ENCODE peak calls at places on chromosome 20, in five cellular contexts. C is HEK293T, A is GM12878, J is H1, Q is HepG2. R is an unnamed sample.

GRCh38 chr20:36818831-36819230 is 45.3 kb upstream of the DSN1 start:
- DNase-seq in C (no peak), A (no peak), J (no peak), Q (no peak), R (no peak)

GRCh38 chr20:12153616-12154015 is 235.9 kb downstream of the BTBD3 start:
- DNase-seq in C (no peak), A (no peak), J (no peak), Q (no peak), R (no peak)

GRCh38 chr20:5734559-5735137 is 15.6 kb upstream of the SHLD1 start:
- DNase-seq in C (no peak), A (no peak), J (no peak), Q (no peak), R (no peak)

GRCh38 chr20:57433658-57434389 is 42.6 kb downstream of the RBM38 start:
- DNase-seq in C (no peak), A (no peak), J (no peak), Q (no peak), R (no peak)

GRCh38 chr20:24157213-24157612 is 168.6 kb upstream of the GGTLC1 start:
- DNase-seq in C (no peak), A (peak; percentile 1), J (no peak), Q (no peak), R (no peak)

GRCh38 chr20:37627060-37627766 is 66.6 kb upstream of the CTNNBL1 start:
- DNase-seq in C (peak; percentile 69), A (no peak), J (peak; percentile 17), Q (peak; percentile 61), R (peak; percentile 50)

GRCh38 chr20:62475027-62475818 is 572 bp downstream of the GATA5 start:
- DNase-seq in C (no peak), A (no peak), J (no peak), Q (no peak), R (no peak)

GRCh38 chr20:34907616-34908469 is 31.4 kb downstream of the ACSS2 start:
- DNase-seq in C (no peak), A (no peak), J (no peak), Q (peak; percentile 26), R (no peak)

GRCh38 chr20:53900380-53900999 is 169.9 kb downstream of the BCAS1 start:
- DNase-seq in C (no peak), A (no peak), J (no peak), Q (no peak), R (no peak)

GRCh38 chr20:2137552-2138201 is 36.0 kb downstream of the STK35 start:
- DNase-seq in C (no peak), A (no peak), J (no peak), Q (no peak), R (no peak)

GRCh38 chr20:24698189-24698588 is 228.8 kb downstream of the SYNDIG1 start:
- DNase-seq in C (no peak), A (no peak), J (no peak), Q (no peak), R (no peak)

GRCh38 chr20:56760610-56761009 is 131.5 kb downstream of the TFAP2C start:
- DNase-seq in C (no peak), A (no peak), J (no peak), Q (no peak), R (no peak)

GRCh38 chr20:52984451-52984810 is 12.3 kb downstream of the TSHZ2 start:
- DNase-seq in C (no peak), A (no peak), J (no peak), Q (no peak), R (no peak)

GRCh38 chr20:1377984-1378742 is 14.7 kb downstream of the FKBP1A start:
- DNase-seq in C (no peak), A (no peak), J (no peak), Q (peak; percentile 48), R (no peak)

GRCh38 chr20:2771631-2772080 is 28.8 kb downstream of the CPXM1 start:
- DNase-seq in C (no peak), A (no peak), J (no peak), Q (peak; percentile 26), R (no peak)

GRCh38 chr20:58081842-58082241 is 146.6 kb downstream of the ANKRD60 start:
- DNase-seq in C (no peak), A (no peak), J (no peak), Q (no peak), R (no peak)

GRCh38 chr20:53738039-53738944 is 144.7 kb upstream of the ZNF217 start:
- DNase-seq in C (peak; percentile 67), A (no peak), J (peak; percentile 49), Q (peak; percentile 88), R (peak; percentile 81)

GRCh38 chr20:9837634-9838033 is 1.2 kb downstream of the PAK5 start:
- DNase-seq in C (no peak), A (no peak), J (no peak), Q (no peak), R (no peak)

GRCh38 chr20:38315290-38315966 is 11.5 kb downstream of the BPI start:
- DNase-seq in C (no peak), A (no peak), J (no peak), Q (no peak), R (no peak)

GRCh38 chr20:61756966-61757677 is 308.6 kb downstream of the TAF4 start:
- DNase-seq in C (no peak), A (no peak), J (no peak), Q (no peak), R (no peak)

GRCh38 chr20:52972965-52973819 is 1.0 kb downstream of the TSHZ2 start:
- DNase-seq in C (peak; percentile 42), A (no peak), J (no peak), Q (no peak), R (no peak)

GRCh38 chr20:18985551-18985950 is 172.0 kb downstream of the SCP2D1 start:
- DNase-seq in C (no peak), A (no peak), J (no peak), Q (no peak), R (no peak)

GRCh38 chr20:42986143-42986773 is 203.4 kb downstream of the PTPRT start:
- DNase-seq in C (no peak), A (no peak), J (no peak), Q (peak; percentile 61), R (no peak)

GRCh38 chr20:13788167-13788834 is 3.5 kb downstream of the NDUFAF5 start:
- DNase-seq in C (peak; percentile 54), A (peak; percentile 21), J (no peak), Q (peak; percentile 88), R (peak; percentile 25)

GRCh38 chr20:59559024-59559817 is 45.1 kb upstream of the PHACTR3 start:
- DNase-seq in C (no peak), A (no peak), J (no peak), Q (no peak), R (no peak)

GRCh38 chr20:46023148-46023484 is 5.9 kb upstream of the SLC12A5 start:
- DNase-seq in C (no peak), A (no peak), J (no peak), Q (no peak), R (no peak)

GRCh38 chr20:6173481-6173880 is 50.7 kb upstream of the FERMT1 start:
- DNase-seq in C (no peak), A (no peak), J (no peak), Q (no peak), R (no peak)

GRCh38 chr20:47535088-47535487 is 33.4 kb downstream of the NCOA3 start:
- DNase-seq in C (peak; percentile 19), A (no peak), J (peak; percentile 50), Q (peak; percentile 41), R (peak; percentile 52)

GRCh38 chr20:270517-270916 is 13.0 kb downstream of the DEFB132 start:
- DNase-seq in C (no peak), A (no peak), J (no peak), Q (no peak), R (no peak)

GRCh38 chr20:272718-273117 is 15.2 kb downstream of the DEFB132 start:
- DNase-seq in C (no peak), A (no peak), J (no peak), Q (no peak), R (no peak)

GRCh38 chr20:273884-274283 is 16.4 kb downstream of the DEFB132 start:
- DNase-seq in C (no peak), A (no peak), J (no peak), Q (no peak), R (no peak)

GRCh38 chr20:271528-271927 is 14.0 kb downstream of the DEFB132 start:
- DNase-seq in C (no peak), A (no peak), J (no peak), Q (no peak), R (no peak)

DNA sequence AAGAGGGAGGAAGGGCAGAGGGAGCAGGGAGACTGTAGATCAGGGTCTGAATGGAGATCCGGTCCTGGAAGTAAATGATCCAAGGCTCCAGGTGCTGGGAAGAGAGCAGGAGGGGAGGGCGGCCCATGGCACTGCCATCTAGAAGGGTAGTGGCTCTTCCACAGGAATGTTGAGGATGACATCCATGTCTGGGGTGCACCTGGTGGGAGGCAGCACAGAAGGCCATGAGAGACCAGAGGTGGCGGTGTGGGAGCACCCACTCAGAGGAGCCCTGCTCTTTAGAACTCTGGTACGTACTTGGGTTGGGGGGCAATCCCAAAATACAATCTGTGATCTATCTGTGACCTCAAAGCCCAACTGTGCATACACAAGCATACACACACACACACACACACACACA is 13.5 kb downstream of the DEFB132 start:
- DNase-seq in C (no peak), A (no peak), J (no peak), Q (no peak), R (no peak)
- TF ChIP-seq SUZ12 in C (no peak), A (no peak), J (no peak), Q (no peak), R (no peak)

GRCh38 chr20:31523361-31524283 is 9.4 kb downstream of the HM13 start:
- DNase-seq in C (no peak), A (no peak), J (no peak), Q (no peak), R (no peak)
- TF ChIP-seq SUZ12 in C (no peak), A (no peak), J (no peak), Q (no peak), R (no peak)

DNA sequence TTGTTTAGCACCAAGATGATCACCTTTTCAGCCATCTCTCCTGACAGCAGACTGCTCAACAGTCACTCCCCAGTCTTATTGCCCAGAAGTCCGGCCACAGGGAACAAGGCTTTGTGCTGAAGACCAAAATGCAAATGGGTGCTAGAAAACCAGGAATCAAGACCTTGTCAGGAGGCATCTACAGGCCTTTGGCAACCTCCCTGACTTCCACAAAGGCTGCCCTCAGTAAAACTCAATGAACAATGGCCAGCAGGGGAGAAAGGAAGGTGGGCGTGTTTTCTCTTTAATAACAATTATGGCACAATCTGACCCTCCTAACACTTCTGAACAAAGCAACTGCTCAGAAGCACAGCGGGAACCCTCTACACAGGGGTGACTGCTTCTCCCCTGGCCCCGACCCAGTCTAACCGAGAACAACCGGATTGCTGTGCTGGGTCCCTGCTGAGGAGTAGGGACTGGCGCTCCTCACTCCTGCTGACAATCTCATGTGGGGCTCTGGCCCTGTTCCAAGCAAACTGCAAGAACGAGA is 41.6 kb downstream of the PLCG1 start:
- DNase-seq in C (peak; percentile 22), A (no peak), J (no peak), Q (no peak), R (no peak)
- TF ChIP-seq SUZ12 in C (no peak), A (no peak), J (no peak), Q (no peak), R (no peak)

GRCh38 chr20:40678286-40678835 is 10.7 kb downstream of the MAFB start:
- DNase-seq in C (no peak), A (no peak), J (no peak), Q (no peak), R (no peak)

GRCh38 chr20:40677343-40677924 is 11.6 kb downstream of the MAFB start:
- DNase-seq in C (no peak), A (no peak), J (no peak), Q (no peak), R (no peak)

GRCh38 chr20:40680560-40680959 is 8.5 kb downstream of the MAFB start:
- DNase-seq in C (no peak), A (peak; percentile 13), J (no peak), Q (no peak), R (no peak)

GRCh38 chr20:40676870-40677269 is 12.2 kb downstream of the MAFB start:
- DNase-seq in C (no peak), A (no peak), J (no peak), Q (no peak), R (no peak)

GRCh38 chr20:40679119-40679637 is 9.9 kb downstream of the MAFB start:
- DNase-seq in C (no peak), A (no peak), J (no peak), Q (no peak), R (no peak)
- TF ChIP-seq SUZ12 in C (no peak), A (no peak), J (no peak), Q (no peak), R (no peak)

R was measured in NT2/D1.